ENCODE peak calls at places on chromosomes 1 and 21, in ten cellular contexts. One of them, this sample, is unnamed.

GRCh38 chr1:163570061-163570460 is 248.3 kb downstream of the NUF2 start:
- DNase-seq in astrocyte: no peak
- DNase-seq in astrocyte of the hippocampus: no peak
- DNase-seq in T-helper 22 cell: no peak
- DNase-seq in WERI-Rb-1: no peak
- DNase-seq in PC-3: no peak
- DNase-seq in AG08395: no peak
- DNase-seq in GM20000: no peak
- DNase-seq in fibroblast of gingiva: no peak
- DNase-seq in NCI-H82: peak
- DNase-seq in this sample: no peak

GRCh38 chr1:53480678-53481077 is 21.5 kb downstream of the DMRTB1 start:
- DNase-seq in astrocyte: no peak
- DNase-seq in astrocyte of the hippocampus: no peak
- DNase-seq in T-helper 22 cell: no peak
- DNase-seq in WERI-Rb-1: no peak
- DNase-seq in PC-3: no peak
- DNase-seq in AG08395: no peak
- DNase-seq in GM20000: no peak
- DNase-seq in fibroblast of gingiva: no peak
- DNase-seq in NCI-H82: no peak
- DNase-seq in this sample: no peak

GRCh38 chr1:63522891-63523728 is at the start of the genes EFCAB7 and ITGB3BP:
- DNase-seq in astrocyte: peak
- DNase-seq in astrocyte of the hippocampus: peak
- DNase-seq in T-helper 22 cell: peak
- DNase-seq in WERI-Rb-1: peak
- DNase-seq in PC-3: peak
- DNase-seq in AG08395: peak
- DNase-seq in GM20000: peak
- DNase-seq in fibroblast of gingiva: peak
- DNase-seq in NCI-H82: peak
- DNase-seq in this sample: peak

GRCh38 chr1:63148825-63149645 is 173.3 kb upstream of the FOXD3 start:
- DNase-seq in astrocyte: peak
- DNase-seq in astrocyte of the hippocampus: peak
- DNase-seq in T-helper 22 cell: no peak
- DNase-seq in WERI-Rb-1: peak
- DNase-seq in PC-3: peak
- DNase-seq in AG08395: peak
- DNase-seq in GM20000: peak
- DNase-seq in fibroblast of gingiva: peak
- DNase-seq in NCI-H82: peak
- DNase-seq in this sample: peak

GRCh38 chr1:27491748-27492700 is 2.1 kb upstream of the WASF2 start:
- DNase-seq in astrocyte: peak
- DNase-seq in astrocyte of the hippocampus: peak
- DNase-seq in T-helper 22 cell: no peak
- DNase-seq in WERI-Rb-1: no peak
- DNase-seq in PC-3: no peak
- DNase-seq in AG08395: peak
- DNase-seq in GM20000: no peak
- DNase-seq in fibroblast of gingiva: peak
- DNase-seq in NCI-H82: no peak
- DNase-seq in this sample: no peak

GRCh38 chr1:93692451-93692861 is 10.8 kb upstream of the BCAR3 start:
- DNase-seq in astrocyte: no peak
- DNase-seq in astrocyte of the hippocampus: no peak
- DNase-seq in T-helper 22 cell: no peak
- DNase-seq in WERI-Rb-1: no peak
- DNase-seq in PC-3: peak
- DNase-seq in AG08395: no peak
- DNase-seq in GM20000: no peak
- DNase-seq in fibroblast of gingiva: no peak
- DNase-seq in NCI-H82: no peak
- DNase-seq in this sample: no peak

GRCh38 chr1:151513626-151514101 is 2.5 kb downstream of the CGN start:
- DNase-seq in astrocyte: no peak
- DNase-seq in astrocyte of the hippocampus: no peak
- DNase-seq in T-helper 22 cell: no peak
- DNase-seq in WERI-Rb-1: no peak
- DNase-seq in PC-3: peak
- DNase-seq in AG08395: no peak
- DNase-seq in GM20000: no peak
- DNase-seq in fibroblast of gingiva: no peak
- DNase-seq in NCI-H82: no peak
- DNase-seq in this sample: peak

GRCh38 chr1:59026472-59026948 is 242.7 kb upstream of the JUN start:
- DNase-seq in astrocyte: peak
- DNase-seq in astrocyte of the hippocampus: peak
- DNase-seq in T-helper 22 cell: no peak
- DNase-seq in WERI-Rb-1: no peak
- DNase-seq in PC-3: peak
- DNase-seq in AG08395: peak
- DNase-seq in GM20000: no peak
- DNase-seq in fibroblast of gingiva: peak
- DNase-seq in NCI-H82: no peak
- DNase-seq in this sample: no peak

GRCh38 chr21:46152939-46153258 is 2.5 kb downstream of the FTCD start:
- DNase-seq in astrocyte: no peak
- DNase-seq in astrocyte of the hippocampus: no peak
- DNase-seq in T-helper 22 cell: no peak
- DNase-seq in WERI-Rb-1: no peak
- DNase-seq in PC-3: no peak
- DNase-seq in AG08395: no peak
- DNase-seq in GM20000: no peak
- DNase-seq in fibroblast of gingiva: no peak
- DNase-seq in NCI-H82: no peak
- DNase-seq in this sample: no peak

GRCh38 chr1:24641646-24642151 is 1.4 kb upstream of the SRRM1 start:
- DNase-seq in astrocyte: peak
- DNase-seq in astrocyte of the hippocampus: peak
- DNase-seq in T-helper 22 cell: no peak
- DNase-seq in WERI-Rb-1: no peak
- DNase-seq in PC-3: no peak
- DNase-seq in AG08395: peak
- DNase-seq in GM20000: peak
- DNase-seq in fibroblast of gingiva: peak
- DNase-seq in NCI-H82: no peak
- DNase-seq in this sample: peak

GRCh38 chr1:77126309-77126708 is 92.9 kb downstream of the PIGK start:
- DNase-seq in astrocyte: peak
- DNase-seq in astrocyte of the hippocampus: peak
- DNase-seq in T-helper 22 cell: no peak
- DNase-seq in WERI-Rb-1: peak
- DNase-seq in PC-3: peak
- DNase-seq in AG08395: peak
- DNase-seq in GM20000: peak
- DNase-seq in fibroblast of gingiva: peak
- DNase-seq in NCI-H82: peak
- DNase-seq in this sample: no peak

GRCh38 chr1:77095231-77095630 is 124.0 kb downstream of the PIGK start:
- DNase-seq in astrocyte: no peak
- DNase-seq in astrocyte of the hippocampus: no peak
- DNase-seq in T-helper 22 cell: no peak
- DNase-seq in WERI-Rb-1: no peak
- DNase-seq in PC-3: no peak
- DNase-seq in AG08395: no peak
- DNase-seq in GM20000: no peak
- DNase-seq in fibroblast of gingiva: no peak
- DNase-seq in NCI-H82: peak
- DNase-seq in this sample: no peak

GRCh38 chr1:214685906-214686305 is 82.9 kb downstream of the CENPF start:
- DNase-seq in astrocyte: peak
- DNase-seq in astrocyte of the hippocampus: peak
- DNase-seq in T-helper 22 cell: no peak
- DNase-seq in WERI-Rb-1: no peak
- DNase-seq in PC-3: no peak
- DNase-seq in AG08395: no peak
- DNase-seq in GM20000: no peak
- DNase-seq in fibroblast of gingiva: no peak
- DNase-seq in NCI-H82: no peak
- DNase-seq in this sample: no peak

GRCh38 chr1:53046930-53047329 is 15.1 kb upstream of the PODN start:
- DNase-seq in astrocyte: peak
- DNase-seq in astrocyte of the hippocampus: peak
- DNase-seq in T-helper 22 cell: no peak
- DNase-seq in WERI-Rb-1: peak
- DNase-seq in PC-3: peak
- DNase-seq in AG08395: no peak
- DNase-seq in GM20000: no peak
- DNase-seq in fibroblast of gingiva: no peak
- DNase-seq in NCI-H82: peak
- DNase-seq in this sample: no peak

GRCh38 chr1:54153548-54154439 is 994 bp upstream of the CDCP2 start:
- DNase-seq in astrocyte: peak
- DNase-seq in astrocyte of the hippocampus: peak
- DNase-seq in T-helper 22 cell: no peak
- DNase-seq in WERI-Rb-1: peak
- DNase-seq in PC-3: peak
- DNase-seq in AG08395: peak
- DNase-seq in GM20000: no peak
- DNase-seq in fibroblast of gingiva: peak
- DNase-seq in NCI-H82: peak
- DNase-seq in this sample: no peak

GRCh38 chr1:156281281-156282142 is 1.1 kb downstream of the SMG5 start:
- DNase-seq in astrocyte: peak
- DNase-seq in astrocyte of the hippocampus: peak
- DNase-seq in T-helper 22 cell: no peak
- DNase-seq in WERI-Rb-1: no peak
- DNase-seq in PC-3: peak
- DNase-seq in AG08395: peak
- DNase-seq in GM20000: peak
- DNase-seq in fibroblast of gingiva: peak
- DNase-seq in NCI-H82: peak
- DNase-seq in this sample: no peak

GRCh38 chr1:160954158-160955104 is at the start of gene ITLN2:
- DNase-seq in astrocyte: no peak
- DNase-seq in astrocyte of the hippocampus: peak
- DNase-seq in T-helper 22 cell: peak
- DNase-seq in WERI-Rb-1: peak
- DNase-seq in PC-3: peak
- DNase-seq in AG08395: peak
- DNase-seq in GM20000: peak
- DNase-seq in fibroblast of gingiva: no peak
- DNase-seq in NCI-H82: peak
- DNase-seq in this sample: peak

GRCh38 chr1:42740756-42741580 is 932 bp upstream of the CLDN19 start:
- DNase-seq in astrocyte: no peak
- DNase-seq in astrocyte of the hippocampus: peak
- DNase-seq in T-helper 22 cell: no peak
- DNase-seq in WERI-Rb-1: peak
- DNase-seq in PC-3: no peak
- DNase-seq in AG08395: no peak
- DNase-seq in GM20000: no peak
- DNase-seq in fibroblast of gingiva: no peak
- DNase-seq in NCI-H82: peak
- DNase-seq in this sample: peak

GRCh38 chr1:21436488-21437340 is 3.2 kb upstream of the NBPF3 start:
- DNase-seq in astrocyte: no peak
- DNase-seq in astrocyte of the hippocampus: peak
- DNase-seq in T-helper 22 cell: no peak
- DNase-seq in WERI-Rb-1: no peak
- DNase-seq in PC-3: peak
- DNase-seq in AG08395: no peak
- DNase-seq in GM20000: no peak
- DNase-seq in fibroblast of gingiva: no peak
- DNase-seq in NCI-H82: no peak
- DNase-seq in this sample: peak

GRCh38 chr1:49251385-49251784 is 474.7 kb upstream of the BEND5 start:
- DNase-seq in astrocyte: no peak
- DNase-seq in astrocyte of the hippocampus: no peak
- DNase-seq in T-helper 22 cell: no peak
- DNase-seq in WERI-Rb-1: no peak
- DNase-seq in PC-3: no peak
- DNase-seq in AG08395: no peak
- DNase-seq in GM20000: no peak
- DNase-seq in fibroblast of gingiva: no peak
- DNase-seq in NCI-H82: no peak
- DNase-seq in this sample: no peak

GRCh38 chr1:107152332-107152731 is 11.5 kb downstream of the NTNG1 start:
- DNase-seq in astrocyte: no peak
- DNase-seq in astrocyte of the hippocampus: no peak
- DNase-seq in T-helper 22 cell: no peak
- DNase-seq in WERI-Rb-1: no peak
- DNase-seq in PC-3: no peak
- DNase-seq in AG08395: no peak
- DNase-seq in GM20000: no peak
- DNase-seq in fibroblast of gingiva: no peak
- DNase-seq in NCI-H82: no peak
- DNase-seq in this sample: no peak

GRCh38 chr1:246184503-246184902 is 322.6 kb downstream of the SMYD3 start:
- DNase-seq in astrocyte: no peak
- DNase-seq in astrocyte of the hippocampus: no peak
- DNase-seq in T-helper 22 cell: no peak
- DNase-seq in WERI-Rb-1: peak
- DNase-seq in PC-3: no peak
- DNase-seq in AG08395: no peak
- DNase-seq in GM20000: no peak
- DNase-seq in fibroblast of gingiva: no peak
- DNase-seq in NCI-H82: peak
- DNase-seq in this sample: no peak

GRCh38 chr1:201137579-201138310 is 10.8 kb upstream of the ASCL5 start:
- DNase-seq in astrocyte: peak
- DNase-seq in astrocyte of the hippocampus: peak
- DNase-seq in T-helper 22 cell: no peak
- DNase-seq in WERI-Rb-1: no peak
- DNase-seq in PC-3: peak
- DNase-seq in AG08395: peak
- DNase-seq in GM20000: no peak
- DNase-seq in fibroblast of gingiva: peak
- DNase-seq in NCI-H82: no peak
- DNase-seq in this sample: peak

GRCh38 chr1:225879521-225880209 is 2.5 kb downstream of the TMEM63A start:
- DNase-seq in astrocyte: no peak
- DNase-seq in astrocyte of the hippocampus: no peak
- DNase-seq in T-helper 22 cell: no peak
- DNase-seq in WERI-Rb-1: no peak
- DNase-seq in PC-3: peak
- DNase-seq in AG08395: no peak
- DNase-seq in GM20000: no peak
- DNase-seq in fibroblast of gingiva: no peak
- DNase-seq in NCI-H82: no peak
- DNase-seq in this sample: peak

GRCh38 chr1:5579966-5580365 is 412.3 kb downstream of the NPHP4 start:
- DNase-seq in astrocyte: no peak
- DNase-seq in astrocyte of the hippocampus: no peak
- DNase-seq in T-helper 22 cell: no peak
- DNase-seq in WERI-Rb-1: no peak
- DNase-seq in PC-3: no peak
- DNase-seq in AG08395: no peak
- DNase-seq in GM20000: no peak
- DNase-seq in fibroblast of gingiva: no peak
- DNase-seq in NCI-H82: no peak
- DNase-seq in this sample: no peak

GRCh38 chr1:192589813-192590212 is 14.2 kb downstream of the RGS1 start:
- DNase-seq in astrocyte: peak
- DNase-seq in astrocyte of the hippocampus: no peak
- DNase-seq in T-helper 22 cell: no peak
- DNase-seq in WERI-Rb-1: no peak
- DNase-seq in PC-3: no peak
- DNase-seq in AG08395: peak
- DNase-seq in GM20000: no peak
- DNase-seq in fibroblast of gingiva: no peak
- DNase-seq in NCI-H82: no peak
- DNase-seq in this sample: no peak

GRCh38 chr1:243539636-243540035 is 283.8 kb downstream of the SDCCAG8 start:
- DNase-seq in astrocyte: peak
- DNase-seq in astrocyte of the hippocampus: peak
- DNase-seq in T-helper 22 cell: no peak
- DNase-seq in WERI-Rb-1: no peak
- DNase-seq in PC-3: no peak
- DNase-seq in AG08395: no peak
- DNase-seq in GM20000: no peak
- DNase-seq in fibroblast of gingiva: no peak
- DNase-seq in NCI-H82: no peak
- DNase-seq in this sample: no peak

GRCh38 chr1:80008934-80009333 is 1002.4 kb upstream of the ADGRL4 start:
- DNase-seq in astrocyte: no peak
- DNase-seq in astrocyte of the hippocampus: no peak
- DNase-seq in T-helper 22 cell: no peak
- DNase-seq in WERI-Rb-1: no peak
- DNase-seq in PC-3: no peak
- DNase-seq in AG08395: no peak
- DNase-seq in GM20000: no peak
- DNase-seq in fibroblast of gingiva: no peak
- DNase-seq in NCI-H82: no peak
- DNase-seq in this sample: no peak